ENCODE peak calls at places on chromosomes 12 and 14, in seven cellular contexts. L is cardiac muscle cell; Y is upper lobe of left lung; V is fibroblast of lung; A is CD8-positive, alpha-beta T cell; Z is H1; M is K562. H is an unnamed sample.

GRCh38 chr12:129067482-129067881 is 214.2 kb downstream of the GLT1D1 start:
- DNase-seq in V (no peak), A (no peak), M (no peak), L (no peak), Y (no peak), Z (no peak), H (no peak)

GRCh38 chr12:46556105-46556559 is 183.6 kb upstream of the SLC38A2 start:
- DNase-seq in V (peak; percentile 96), L (peak; percentile 87), Y (no peak), Z (no peak), M (no peak), A (no peak), H (no peak)

GRCh38 chr14:51335521-51335920 is 95.5 kb downstream of the TMX1 start:
- DNase-seq in A (no peak), Z (no peak), V (no peak), L (peak; percentile 78), Y (no peak), M (no peak), H (no peak)

GRCh38 chr14:81172881-81173280 is 47.9 kb downstream of the GTF2A1 start:
- DNase-seq in M (no peak), Z (no peak), V (no peak), L (no peak), Y (no peak), A (no peak), H (no peak)

GRCh38 chr12:120944645-120945217 is 33.6 kb upstream of the HNF1A start:
- DNase-seq in L (peak; percentile 60), Y (peak; percentile 51), Z (peak; percentile 90), V (peak; percentile 44), A (peak; percentile 72), M (peak; percentile 66), H (peak; percentile 48)

GRCh38 chr12:128798543-128799341 is 25.0 kb downstream of the SLC15A4 start:
- DNase-seq in L (no peak), V (no peak), Y (no peak), A (no peak), Z (no peak), M (no peak), H (no peak)

GRCh38 chr12:98182791-98183190 is 332.6 kb upstream of the TMPO start:
- DNase-seq in L (no peak), M (no peak), V (no peak), Y (no peak), A (no peak), Z (no peak), H (no peak)

GRCh38 chr12:62659457-62660295 is 193.1 kb downstream of the MON2 start:
- DNase-seq in L (no peak), A (no peak), M (no peak), Z (peak; percentile 56), Y (no peak), V (no peak), H (no peak)

GRCh38 chr12:122753213-122753571 is 568 bp downstream of the DENR start:
- DNase-seq in A (no peak), V (no peak), M (no peak), Y (no peak), Z (no peak), L (peak; percentile 8), H (no peak)

GRCh38 chr12:2691340-2692111 is 103.2 kb upstream of the FKBP4 start:
- DNase-seq in M (no peak), L (peak; percentile 16), Z (peak; percentile 81), A (peak; percentile 43), Y (no peak), V (no peak), H (peak; percentile 18)

GRCh38 chr12:127964717-127965116 is 302.3 kb upstream of the TMEM132C start:
- DNase-seq in A (no peak), Z (no peak), Y (no peak), L (no peak), M (no peak), V (no peak), H (no peak)

GRCh38 chr14:105859717-105860614 is 333.6 kb downstream of the TMEM121 start:
- DNase-seq in Y (peak; percentile 15), V (no peak), Z (no peak), M (no peak), A (peak; percentile 50), L (no peak), H (no peak)

GRCh38 chr12:69588527-69588926 is 3.3 kb downstream of the CCT2 start:
- DNase-seq in Y (no peak), V (no peak), M (no peak), Z (no peak), L (no peak), A (no peak), H (no peak)

GRCh38 chr14:26702721-26703250 is 105.0 kb upstream of the NOVA1 start:
- DNase-seq in Z (no peak), M (no peak), L (peak; percentile 40), A (no peak), Y (no peak), V (peak; percentile 2), H (no peak)

GRCh38 chr14:75459099-75459741 is 31.4 kb downstream of the JDP2 start:
- DNase-seq in Y (peak; percentile 54), V (no peak), Z (no peak), L (no peak), M (no peak), A (no peak), H (no peak)

GRCh38 chr12:88036368-88036965 is 7.3 kb upstream of the C12orf50 start:
- DNase-seq in Z (no peak), Y (no peak), V (peak; percentile 66), L (peak; percentile 34), M (no peak), A (no peak), H (no peak)

GRCh38 chr12:122403115-122403770 is 19.2 kb downstream of the CLIP1 start:
- DNase-seq in V (no peak), M (no peak), L (no peak), Y (no peak), Z (no peak), A (no peak), H (no peak)

GRCh38 chr12:54214553-54215374 is 26.0 kb upstream of the SMUG1 start:
- DNase-seq in M (peak; percentile 88), V (peak; percentile 87), A (peak; percentile 89), Z (peak; percentile 96), L (peak; percentile 94), Y (peak; percentile 93), H (peak; percentile 84)

GRCh38 chr12:40733871-40734270 is 41.6 kb downstream of the CNTN1 start:
- DNase-seq in L (no peak), V (no peak), A (no peak), Y (no peak), Z (no peak), M (no peak), H (no peak)

GRCh38 chr12:32455607-32456063 is 56.3 kb downstream of the FGD4 start:
- DNase-seq in L (peak; percentile 86), Y (no peak), M (peak; percentile 43), A (no peak), V (peak; percentile 90), Z (no peak), H (no peak)

GRCh38 chr12:13210543-13211190 is 14.1 kb downstream of the EMP1 start:
- DNase-seq in V (no peak), Y (no peak), Z (no peak), M (no peak), A (no peak), L (no peak), H (no peak)

GRCh38 chr12:13208533-13209278 is 12.2 kb downstream of the EMP1 start:
- DNase-seq in M (no peak), Z (peak; percentile 54), A (no peak), Y (no peak), L (peak; percentile 65), V (peak; percentile 57), H (no peak)

GRCh38 chr12:13210022-13210539 is 13.6 kb downstream of the EMP1 start:
- DNase-seq in Y (no peak), L (no peak), V (no peak), Z (no peak), A (no peak), M (no peak), H (no peak)

GRCh38 chr12:13211191-13211858 is 14.8 kb downstream of the EMP1 start:
- DNase-seq in V (no peak), M (no peak), A (no peak), Z (no peak), Y (no peak), L (no peak), H (no peak)

DNA sequence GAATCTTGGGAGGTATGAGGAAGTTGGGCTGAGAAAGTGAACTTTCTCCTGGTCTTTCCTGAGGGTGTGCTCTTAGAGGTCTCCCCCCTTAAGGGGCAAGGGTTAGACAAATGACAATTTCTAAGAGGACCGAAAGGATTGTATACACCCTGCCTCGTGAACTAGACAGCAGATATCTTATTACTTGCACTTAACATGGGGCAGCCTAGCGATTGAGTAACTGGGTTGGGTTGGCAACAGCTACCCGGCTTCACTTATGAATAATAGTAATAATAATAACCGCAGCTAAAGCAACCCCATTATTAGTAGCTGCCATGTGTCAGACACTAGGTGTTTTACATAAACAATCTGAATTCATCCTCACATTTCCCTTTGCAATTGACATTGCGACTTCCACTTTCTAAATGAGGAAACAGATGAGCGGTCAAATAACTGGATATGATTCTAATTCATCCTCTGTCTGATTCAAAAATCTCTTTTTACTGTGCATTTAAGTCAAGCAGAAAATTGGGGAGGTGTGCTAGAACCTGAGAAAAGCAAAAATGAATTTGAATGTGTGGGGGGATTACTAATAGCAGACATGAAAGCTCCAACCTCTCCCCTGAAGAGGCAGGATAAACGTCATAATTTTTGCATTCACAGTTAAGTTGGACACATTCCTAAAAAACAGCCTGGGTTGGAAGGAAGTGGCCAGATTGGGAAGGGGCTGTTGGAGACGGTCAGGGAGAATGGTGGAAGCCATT is 12.9 kb downstream of the EMP1 start:
- DNase-seq in L (peak; percentile 52), Y (no peak), A (no peak), Z (no peak), V (no peak), M (no peak), H (no peak)
- H3K27ac ChIP-seq in L (no peak overlapping the region), Y (peak overlapping the region; percentile 36), A (no peak overlapping the region), Z (no peak overlapping the region), V (peak overlapping the region; percentile 89), M (no peak overlapping the region), H (no peak overlapping the region)

GRCh38 chr12:117516034-117516433 is 154.6 kb upstream of the NOS1 start:
- DNase-seq in L (no peak), V (no peak), Y (no peak), M (no peak), Z (no peak), A (no peak), H (no peak)
- H3K27me3 ChIP-seq in L (no peaks in the 10 kb centered on the region), V (no peaks in the 10 kb centered on the region), Y (no peaks in the 10 kb centered on the region), M (peaks cover 11% of the 10 kb centered on the region), Z (no peaks in the 10 kb centered on the region), A (no peaks in the 10 kb centered on the region), H (no peaks in the 10 kb centered on the region)

DNA sequence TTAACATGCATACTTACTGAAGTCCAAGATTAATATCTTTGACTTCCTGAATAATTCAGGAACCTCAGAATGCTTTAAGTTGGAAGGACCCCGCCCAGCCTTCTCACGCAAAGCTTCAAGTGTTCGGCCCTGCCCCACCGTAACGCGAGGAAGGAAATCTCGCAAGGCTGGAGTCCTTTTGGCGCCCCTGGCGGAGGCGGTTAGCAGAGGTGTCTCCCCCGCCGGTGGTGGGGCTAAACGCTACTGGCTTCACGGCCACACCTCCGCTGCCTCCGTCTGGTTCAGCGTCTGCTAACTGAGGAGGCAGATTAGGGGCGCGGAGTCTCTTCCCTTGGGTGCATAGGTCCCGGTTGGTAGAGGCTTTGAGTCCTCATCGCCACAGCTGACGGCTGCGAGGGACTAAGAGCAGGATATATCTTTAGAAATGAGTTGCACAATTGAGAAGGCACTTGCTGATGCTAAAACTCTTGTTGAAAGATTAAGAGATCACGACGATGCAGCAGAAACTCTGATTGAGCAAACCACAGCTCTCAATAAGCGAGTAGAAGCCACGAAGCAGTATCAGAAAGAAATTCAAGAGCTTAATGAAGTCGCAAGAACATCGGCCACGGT is 21.9 kb downstream of the SPATS2 start:
- DNase-seq in V (no peak), Z (peak; percentile 90), A (peak; percentile 73), M (no peak), L (no peak), Y (peak; percentile 35), H (peak; percentile 68)
- TF ChIP-seq CTCF in V (no peak), Z (peak; percentile 87), A (peak; percentile 35), M (no peak), L (no peak), Y (no peak), H (peak; percentile 55)

GRCh38 chr12:19066471-19067001 is 63.0 kb upstream of the PLEKHA5 start:
- DNase-seq in Z (no peak), M (no peak), Y (no peak), A (no peak), V (no peak), L (no peak), H (no peak)
- H3K27ac ChIP-seq in Z (no peak overlapping the region), M (no peak overlapping the region), Y (no peak overlapping the region), A (no peak overlapping the region), V (no peak overlapping the region), L (no peak overlapping the region), H (no peak overlapping the region)

H was measured in CD4-positive, alpha-beta T cell.